ENCODE peak calls at places on chromosome 12, in four cellular contexts. T is AG09309, Z is A172, F is A549. B is an unnamed sample.

GRCh38 chr12:51817027-51817953 is 31.2 kb downstream of the FIGNL2 start:
- DNase-seq in T (no peak), Z (no peak), F (no peak), B (no peak)

GRCh38 chr12:124398578-124399227 is 103.8 kb downstream of the RFLNA start:
- DNase-seq in T (no peak), Z (no peak), F (no peak), B (no peak)

GRCh38 chr12:131005161-131006035 is 51.7 kb downstream of the ADGRD1 start:
- DNase-seq in T (no peak), Z (no peak), F (no peak), B (no peak)

GRCh38 chr12:55688716-55689655 is 18.7 kb downstream of the ITGA7 start:
- DNase-seq in T (no peak), Z (no peak), F (no peak), B (no peak)

GRCh38 chr12:117361312-117361670 is at the start of gene NOS1:
- DNase-seq in T (no peak), Z (no peak), F (no peak), B (no peak)

GRCh38 chr12:47349770-47350408 is 270.1 kb upstream of the AMIGO2 start:
- DNase-seq in T (no peak), Z (no peak), F (no peak), B (no peak)

GRCh38 chr12:45379261-45379660 is 163.4 kb downstream of the ANO6 start:
- DNase-seq in T (no peak), Z (peak), F (no peak), B (no peak)

GRCh38 chr12:130116791-130117190 is 45.5 kb upstream of the FZD10 start:
- DNase-seq in T (no peak), Z (no peak), F (no peak), B (no peak)

GRCh38 chr12:56271031-56271430 is 4.3 kb downstream of the COQ10A start:
- DNase-seq in T (no peak), Z (peak), F (peak), B (no peak)

GRCh38 chr12:117212563-117213190 is 22.4 kb upstream of the FBXO21 start:
- DNase-seq in T (peak), Z (peak), F (peak), B (peak)

GRCh38 chr12:66329941-66330340 is 27.6 kb downstream of the HELB start:
- DNase-seq in T (no peak), Z (peak), F (no peak), B (no peak)

GRCh38 chr12:104605685-104606084 is 148.9 kb downstream of the CHST11 start:
- DNase-seq in T (no peak), Z (peak), F (no peak), B (no peak)

GRCh38 chr12:108511633-108512540 is 3.2 kb upstream of the FICD start:
- DNase-seq in T (peak), Z (peak), F (peak), B (peak)

GRCh38 chr12:75863475-75863874 is 168.1 kb downstream of the PHLDA1 start:
- DNase-seq in T (no peak), Z (peak), F (peak), B (no peak)

GRCh38 chr12:22657538-22657937 is 32.6 kb downstream of the ETNK1 start:
- DNase-seq in T (no peak), Z (no peak), F (no peak), B (no peak)

GRCh38 chr12:47820631-47821345 is 1.1 kb upstream of the HDAC7 start:
- DNase-seq in T (peak), Z (peak), F (peak), B (peak)

GRCh38 chr12:7387289-7387688 is 56.7 kb downstream of the CD163L1 start:
- DNase-seq in T (no peak), Z (no peak), F (no peak), B (no peak)

GRCh38 chr12:67981236-67982164 is 7.7 kb upstream of the IFNG-AS1 start:
- DNase-seq in T (peak), Z (peak), F (peak), B (peak)

GRCh38 chr12:52338241-52338960 is 17.2 kb upstream of the KRT83 start:
- DNase-seq in T (no peak), Z (no peak), F (no peak), B (peak)

GRCh38 chr12:111942557-111942956 is 70.4 kb downstream of the TMEM116 start:
- DNase-seq in T (peak), Z (peak), F (no peak), B (peak)

GRCh38 chr12:6697584-6698351 is 2.8 kb downstream of the PIANP start:
- DNase-seq in T (peak), Z (peak), F (peak), B (peak)

GRCh38 chr12:59134750-59135149 is 214.4 kb upstream of the LRIG3 start:
- DNase-seq in T (no peak), Z (no peak), F (no peak), B (no peak)

GRCh38 chr12:12721251-12721689 is 4.1 kb downstream of the CDKN1B start:
- DNase-seq in T (no peak), Z (no peak), F (no peak), B (no peak)

GRCh38 chr12:5620896-5621295 is 189.0 kb downstream of the NTF3 start:
- DNase-seq in T (no peak), Z (no peak), F (no peak), B (no peak)

GRCh38 chr12:64077922-64078321 is 144.2 kb downstream of the KICS2 start:
- DNase-seq in T (no peak), Z (no peak), F (peak), B (no peak)

GRCh38 chr12:47361389-47362031 is 281.8 kb upstream of the AMIGO2 start:
- DNase-seq in T (no peak), Z (no peak), F (no peak), B (no peak)

GRCh38 chr12:66662729-66663128 is 16.1 kb downstream of the GRIP1 start:
- DNase-seq in T (no peak), Z (no peak), F (no peak), B (no peak)

GRCh38 chr12:124786065-124786964 is 77.3 kb downstream of the SCARB1 start:
- DNase-seq in T (peak), Z (peak), F (no peak), B (peak)

GRCh38 chr12:21169878-21170472 is 39.0 kb downstream of the SLCO1B1 start:
- DNase-seq in T (peak), Z (peak), F (peak), B (peak)

GRCh38 chr12:27592548-27592947 is 68.5 kb downstream of the PPFIBP1 start:
- DNase-seq in T (no peak), Z (peak), F (no peak), B (no peak)

GRCh38 chr12:118884226-118884625 is 97.1 kb upstream of the SRRM4 start:
- DNase-seq in T (no peak), Z (no peak), F (no peak), B (no peak)

GRCh38 chr12:110012137-110012536 is 12.9 kb downstream of the ANKRD13A start:
- DNase-seq in T (no peak), Z (no peak), F (no peak), B (no peak)